ENCODE peak calls at places on chromosomes 4 and X, in five cellular contexts. F is choroid plexus epithelial cell, W is astrocyte of the cerebellum, N is NB4, O is uterus. X is an unnamed sample.

GRCh38 chr4:81504685-81505598 is 33.2 kb upstream of the RASGEF1B start:
- DNase-seq in F (no peak), W (no peak), N (no peak), O (peak), X (no peak)

GRCh38 chr4:78610546-78611214 is 59.1 kb downstream of the ANXA3 start:
- DNase-seq in F (peak), W (no peak), N (peak), O (no peak), X (no peak)

GRCh38 chrX:19569121-19569805 is 54.0 kb upstream of the MAP3K15 start:
- DNase-seq in F (peak), W (no peak), N (no peak), O (no peak), X (no peak)

GRCh38 chrX:153774576-153775292 is 6.1 kb upstream of the SRPK3 start:
- DNase-seq in F (no peak), W (no peak), N (no peak), O (no peak), X (no peak)

GRCh38 chrX:97524997-97525396 is 641.3 kb downstream of the RPA4 start:
- DNase-seq in F (no peak), W (no peak), N (no peak), O (no peak), X (no peak)

GRCh38 chr4:106502106-106502699 is 133.6 kb upstream of the GIMD1 start:
- DNase-seq in F (peak), W (peak), N (peak), O (no peak), X (peak)

GRCh38 chr4:128461300-128462103 is 173.9 kb upstream of the PGRMC2 start:
- DNase-seq in F (peak), W (peak), N (peak), O (peak), X (no peak)

GRCh38 chr4:71816676-71817303 is 32.9 kb upstream of the GC start:
- DNase-seq in F (no peak), W (no peak), N (no peak), O (no peak), X (no peak)

GRCh38 chrX:11137543-11138139 is 26.5 kb downstream of the HCCS start:
- DNase-seq in F (peak), W (peak), N (peak), O (no peak), X (no peak)

GRCh38 chr4:119103263-119103662 is 32.4 kb upstream of the MYOZ2 start:
- DNase-seq in F (peak), W (peak), N (peak), O (no peak), X (no peak)

GRCh38 chr4:189804884-189805283 is 135.8 kb upstream of the FRG1 start:
- DNase-seq in F (no peak), W (no peak), N (no peak), O (no peak), X (no peak)

GRCh38 chrX:19627533-19627932 is 112.2 kb upstream of the MAP3K15 start:
- DNase-seq in F (no peak), W (no peak), N (peak), O (no peak), X (no peak)

GRCh38 chr4:163693211-163693610 is 198.7 kb downstream of the TMA16 start:
- DNase-seq in F (peak), W (peak), N (no peak), O (no peak), X (no peak)

GRCh38 chrX:13694359-13694758 is 5.4 kb downstream of the RAB9A start:
- DNase-seq in F (peak), W (no peak), N (no peak), O (no peak), X (no peak)

GRCh38 chrX:34294665-34295064 is 162.6 kb upstream of the FAM47A start:
- DNase-seq in F (no peak), W (no peak), N (no peak), O (no peak), X (no peak)

GRCh38 chr4:6568689-6569332 is 6.2 kb upstream of the MAN2B2 start:
- DNase-seq in F (peak), W (peak), N (peak), O (no peak), X (no peak)

DNA sequence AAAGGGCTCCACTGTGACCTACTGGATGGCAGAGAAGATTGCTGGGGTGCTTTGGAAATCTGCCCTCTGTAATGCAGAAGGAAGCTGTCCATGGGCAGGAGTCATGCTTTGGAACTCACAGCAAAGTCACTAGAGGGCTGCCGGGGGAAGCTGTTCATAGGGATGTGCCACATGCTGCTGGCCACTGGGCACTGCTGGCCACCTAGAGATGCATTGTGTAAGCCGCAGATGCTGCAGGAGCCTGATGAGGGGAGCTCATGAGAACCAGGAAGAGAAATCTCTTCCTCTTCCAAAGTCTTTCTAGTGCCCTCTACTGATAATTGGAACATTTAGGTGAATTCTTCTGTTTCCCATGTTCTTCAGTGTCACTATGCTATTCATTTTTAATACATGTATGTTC is 31.2 kb upstream of the UXT start:
- DNase-seq in F (no peak), W (no peak), N (peak), O (no peak), X (no peak)
- TF ChIP-seq CTCF in F (no peak), W (no peak), N (no peak), O (no peak), X (no peak)

DNA sequence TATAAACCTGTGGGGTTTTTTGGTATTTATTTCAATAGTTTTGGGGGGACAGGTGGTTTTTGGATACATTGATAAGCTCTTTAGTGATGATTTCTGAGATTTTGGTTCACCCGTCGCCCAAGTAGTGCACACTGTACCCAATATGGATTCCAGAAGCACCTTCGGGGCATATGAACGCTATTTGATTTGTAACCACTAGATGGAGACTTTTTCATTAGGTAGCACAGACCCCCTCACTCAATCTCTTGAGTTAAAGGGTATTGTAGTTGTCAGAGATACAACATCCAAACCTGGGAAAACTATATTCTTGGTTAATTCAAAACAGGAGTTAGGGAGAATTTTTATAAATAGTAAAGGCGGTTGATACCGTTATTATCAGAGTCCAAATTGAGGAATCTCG is 79.8 kb downstream of the SPANXN3 start:
- DNase-seq in F (no peak), W (no peak), N (peak), O (no peak), X (no peak)
- TF ChIP-seq CTCF in F (no peak), W (peak), N (no peak), O (no peak), X (no peak)

GRCh38 chr4:94390804-94391410 is 48.3 kb upstream of the HPGDS start:
- DNase-seq in F (peak), W (no peak), N (peak), O (no peak), X (no peak)
- TF ChIP-seq CTCF in F (peak), W (peak), N (peak), O (peak), X (peak)

DNA sequence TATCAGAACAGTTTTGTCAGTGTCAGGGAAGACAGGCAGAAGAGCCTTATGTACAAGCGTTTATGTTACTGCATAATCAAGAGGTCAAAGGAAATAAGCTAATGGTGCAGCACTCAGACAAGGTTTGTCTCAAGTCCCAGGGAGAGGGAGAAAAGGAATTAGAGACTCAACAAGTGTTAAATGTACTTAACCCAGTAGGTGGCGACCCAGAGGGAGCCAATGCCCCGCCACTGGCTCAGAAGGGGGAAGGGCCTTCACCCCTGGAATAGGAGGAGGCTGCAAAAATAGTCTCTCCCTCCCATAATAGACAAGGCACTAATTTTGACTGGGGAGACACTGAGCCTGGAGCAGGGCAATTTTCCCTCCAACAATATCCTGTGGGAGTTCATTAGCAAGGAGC is 14.1 kb upstream of the PAPSS1 start:
- DNase-seq in F (peak), W (no peak), N (peak), O (no peak), X (no peak)
- TF ChIP-seq CTCF in F (peak), W (peak), N (peak), O (no peak), X (no peak)

GRCh38 chr4:83455300-83456183 is at the start of the genes HELQ and MRPS18C:
- DNase-seq in F (peak), W (peak), N (peak), O (peak), X (peak)
- TF ChIP-seq CTCF in F (peak), W (peak), N (peak), O (peak), X (no peak)

GRCh38 chrX:119389854-119390501 is 9.2 kb upstream of the SLC25A43 start:
- DNase-seq in F (peak), W (no peak), N (no peak), O (no peak), X (no peak)
- TF ChIP-seq CTCF in F (peak), W (peak), N (no peak), O (no peak), X (no peak)

GRCh38 chr4:60461551-60461950 is 738.6 kb upstream of the ADGRL3 start:
- DNase-seq in F (no peak), W (no peak), N (no peak), O (no peak), X (no peak)

DNA sequence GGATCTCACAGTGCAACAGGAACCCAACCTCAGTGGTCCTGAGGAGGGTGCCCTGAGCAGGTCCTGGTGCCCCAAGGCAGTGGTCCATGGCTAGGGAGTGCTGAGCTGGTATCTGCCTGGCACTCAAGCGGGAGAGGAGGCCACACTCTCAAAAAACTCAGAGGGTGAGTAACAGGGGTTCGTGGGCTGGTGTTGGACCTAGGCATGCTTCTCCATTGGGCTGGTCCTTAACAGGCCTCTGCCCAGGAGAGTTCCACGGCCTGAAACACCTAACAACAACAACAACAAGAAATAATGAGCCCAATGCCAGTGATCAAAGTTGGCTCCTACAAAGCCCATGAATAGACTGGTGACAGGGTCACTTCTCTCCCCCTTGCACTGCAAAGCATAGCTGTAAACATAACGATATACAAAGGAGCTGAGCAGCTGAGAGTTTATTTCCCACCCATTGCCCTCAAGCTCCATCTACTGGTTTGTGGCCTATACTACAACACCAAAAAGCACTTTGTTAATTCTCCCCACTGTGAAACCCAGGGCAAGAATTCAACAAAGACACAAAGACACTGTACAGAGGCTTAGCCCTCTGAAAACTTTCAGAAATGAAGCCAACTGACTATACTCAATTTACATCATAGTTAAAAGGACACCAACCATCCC is 736.2 kb upstream of the ADGRL3 start:
- DNase-seq in F (peak), W (no peak), N (peak), O (no peak), X (no peak)
- TF ChIP-seq CTCF in F (peak), W (peak), N (peak), O (no peak), X (no peak)

X was measured in mesothelial cell of epicardium.